ENCODE peak calls at places on chromosomes 16 and 17, in eight cellular contexts. One of them, this sample, is unnamed.

GRCh38 chr17:79923974-79924638 is 84.9 kb upstream of the CBX4 start:
- DNase-seq in RPMI7951: no peak
- DNase-seq in CD4-positive, CD25-positive, alpha-beta regulatory T cell: no peak
- DNase-seq in CD8-positive, alpha-beta memory T cell: no peak
- DNase-seq in neural progenitor cell: peak
- DNase-seq in adipocyte: peak
- DNase-seq in K562: peak
- DNase-seq in activated T-cell treated with anti-CD3 and anti-CD28 coated beads for 1 hour: peak
- DNase-seq in this sample: no peak

GRCh38 chr17:54968259-54968953 is at the start of the genes COX11 and STXBP4:
- DNase-seq in adipocyte: peak
- DNase-seq in RPMI7951: peak
- DNase-seq in CD4-positive, CD25-positive, alpha-beta regulatory T cell: peak
- DNase-seq in K562: peak
- DNase-seq in neural progenitor cell: peak
- DNase-seq in CD8-positive, alpha-beta memory T cell: peak
- DNase-seq in activated T-cell treated with anti-CD3 and anti-CD28 coated beads for 1 hour: peak
- DNase-seq in this sample: peak

GRCh38 chr17:59498421-59499307 is 66.7 kb upstream of the DHX40 start:
- DNase-seq in neural progenitor cell: no peak
- DNase-seq in K562: no peak
- DNase-seq in RPMI7951: no peak
- DNase-seq in CD8-positive, alpha-beta memory T cell: no peak
- DNase-seq in activated T-cell treated with anti-CD3 and anti-CD28 coated beads for 1 hour: no peak
- DNase-seq in adipocyte: peak
- DNase-seq in CD4-positive, CD25-positive, alpha-beta regulatory T cell: no peak
- DNase-seq in this sample: no peak

GRCh38 chr17:55433029-55433628 is 11.5 kb upstream of the MMD start:
- DNase-seq in CD8-positive, alpha-beta memory T cell: no peak
- DNase-seq in neural progenitor cell: no peak
- DNase-seq in activated T-cell treated with anti-CD3 and anti-CD28 coated beads for 1 hour: no peak
- DNase-seq in K562: no peak
- DNase-seq in RPMI7951: peak
- DNase-seq in CD4-positive, CD25-positive, alpha-beta regulatory T cell: no peak
- DNase-seq in adipocyte: peak
- DNase-seq in this sample: no peak

GRCh38 chr17:11238710-11239109 is 2.3 kb upstream of the SHISA6 start:
- DNase-seq in K562: no peak
- DNase-seq in activated T-cell treated with anti-CD3 and anti-CD28 coated beads for 1 hour: no peak
- DNase-seq in neural progenitor cell: no peak
- DNase-seq in adipocyte: no peak
- DNase-seq in RPMI7951: no peak
- DNase-seq in CD8-positive, alpha-beta memory T cell: no peak
- DNase-seq in CD4-positive, CD25-positive, alpha-beta regulatory T cell: no peak
- DNase-seq in this sample: no peak

GRCh38 chr17:49439305-49439672 is 24.6 kb upstream of the PHB1 start:
- DNase-seq in adipocyte: no peak
- DNase-seq in neural progenitor cell: no peak
- DNase-seq in RPMI7951: no peak
- DNase-seq in activated T-cell treated with anti-CD3 and anti-CD28 coated beads for 1 hour: no peak
- DNase-seq in CD8-positive, alpha-beta memory T cell: no peak
- DNase-seq in K562: no peak
- DNase-seq in CD4-positive, CD25-positive, alpha-beta regulatory T cell: no peak
- DNase-seq in this sample: no peak

GRCh38 chr17:30296499-30297038 is 4.8 kb upstream of the BLMH start:
- DNase-seq in neural progenitor cell: no peak
- DNase-seq in K562: peak
- DNase-seq in CD4-positive, CD25-positive, alpha-beta regulatory T cell: no peak
- DNase-seq in activated T-cell treated with anti-CD3 and anti-CD28 coated beads for 1 hour: no peak
- DNase-seq in CD8-positive, alpha-beta memory T cell: no peak
- DNase-seq in RPMI7951: peak
- DNase-seq in adipocyte: no peak
- DNase-seq in this sample: no peak

GRCh38 chr16:11530171-11530940 is 56.4 kb downstream of the LITAF start:
- DNase-seq in neural progenitor cell: peak
- DNase-seq in adipocyte: no peak
- DNase-seq in RPMI7951: peak
- DNase-seq in CD4-positive, CD25-positive, alpha-beta regulatory T cell: no peak
- DNase-seq in activated T-cell treated with anti-CD3 and anti-CD28 coated beads for 1 hour: no peak
- DNase-seq in K562: no peak
- DNase-seq in CD8-positive, alpha-beta memory T cell: no peak
- DNase-seq in this sample: no peak

GRCh38 chr17:76783146-76783545 is 45.2 kb downstream of the MFSD11 start:
- DNase-seq in CD8-positive, alpha-beta memory T cell: no peak
- DNase-seq in CD4-positive, CD25-positive, alpha-beta regulatory T cell: no peak
- DNase-seq in K562: no peak
- DNase-seq in adipocyte: no peak
- DNase-seq in activated T-cell treated with anti-CD3 and anti-CD28 coated beads for 1 hour: no peak
- DNase-seq in RPMI7951: no peak
- DNase-seq in neural progenitor cell: no peak
- DNase-seq in this sample: no peak

GRCh38 chr17:77441130-77441920 is 300.6 kb downstream of the SEC14L1 start:
- DNase-seq in adipocyte: no peak
- DNase-seq in CD8-positive, alpha-beta memory T cell: peak
- DNase-seq in RPMI7951: no peak
- DNase-seq in K562: no peak
- DNase-seq in CD4-positive, CD25-positive, alpha-beta regulatory T cell: peak
- DNase-seq in neural progenitor cell: no peak
- DNase-seq in activated T-cell treated with anti-CD3 and anti-CD28 coated beads for 1 hour: peak
- DNase-seq in this sample: peak

GRCh38 chr16:1108299-1109252 is 12.5 kb upstream of the C1QTNF8 start:
- DNase-seq in CD4-positive, CD25-positive, alpha-beta regulatory T cell: no peak
- DNase-seq in CD8-positive, alpha-beta memory T cell: no peak
- DNase-seq in K562: no peak
- DNase-seq in neural progenitor cell: no peak
- DNase-seq in adipocyte: no peak
- DNase-seq in activated T-cell treated with anti-CD3 and anti-CD28 coated beads for 1 hour: no peak
- DNase-seq in RPMI7951: no peak
- DNase-seq in this sample: no peak

GRCh38 chr17:44687752-44688151 is 1.8 kb downstream of the CCDC43 start:
- DNase-seq in neural progenitor cell: no peak
- DNase-seq in CD4-positive, CD25-positive, alpha-beta regulatory T cell: no peak
- DNase-seq in K562: no peak
- DNase-seq in RPMI7951: no peak
- DNase-seq in adipocyte: no peak
- DNase-seq in activated T-cell treated with anti-CD3 and anti-CD28 coated beads for 1 hour: no peak
- DNase-seq in CD8-positive, alpha-beta memory T cell: no peak
- DNase-seq in this sample: no peak

GRCh38 chr16:86570542-86571196 is 4.0 kb downstream of the FOXC2 start:
- DNase-seq in activated T-cell treated with anti-CD3 and anti-CD28 coated beads for 1 hour: no peak
- DNase-seq in K562: no peak
- DNase-seq in CD8-positive, alpha-beta memory T cell: no peak
- DNase-seq in adipocyte: peak
- DNase-seq in RPMI7951: no peak
- DNase-seq in CD4-positive, CD25-positive, alpha-beta regulatory T cell: no peak
- DNase-seq in neural progenitor cell: no peak
- DNase-seq in this sample: no peak

GRCh38 chr16:66639091-66639885 is 34.8 kb downstream of the CMTM3 start:
- DNase-seq in CD4-positive, CD25-positive, alpha-beta regulatory T cell: no peak
- DNase-seq in neural progenitor cell: no peak
- DNase-seq in RPMI7951: no peak
- DNase-seq in activated T-cell treated with anti-CD3 and anti-CD28 coated beads for 1 hour: no peak
- DNase-seq in CD8-positive, alpha-beta memory T cell: no peak
- DNase-seq in K562: no peak
- DNase-seq in adipocyte: peak
- DNase-seq in this sample: no peak